ENCODE peak calls at places on chromosomes 12 and 14, in four cellular contexts. P is IMR-90; Y is hepatocyte; F is CD4-positive, CD25-positive, alpha-beta regulatory T cell. L is an unnamed sample.

GRCh38 chr12:55009171-55009570 is 10.6 kb upstream of the NEUROD4 start:
- DNase-seq in P (no peak), Y (no peak), F (no peak), L (no peak)

GRCh38 chr12:85740190-85740589 is 96.0 kb downstream of the RASSF9 start:
- DNase-seq in F (no peak), P (no peak), Y (no peak), L (no peak)

GRCh38 chr12:68240079-68240478 is 13.3 kb downstream of the IL22 start:
- DNase-seq in P (peak), Y (peak), F (no peak), L (no peak)

GRCh38 chr14:36604757-36605505 is 22.5 kb upstream of the NKX2-8 start:
- DNase-seq in P (peak), F (peak), Y (peak), L (peak)

GRCh38 chr12:95972832-95973465 is 23.2 kb downstream of the HAL start:
- DNase-seq in P (no peak), F (no peak), Y (peak), L (no peak)

GRCh38 chr12:53543539-53543938 is 36.3 kb upstream of the NPFF start:
- DNase-seq in F (peak), P (peak), Y (peak), L (no peak)

GRCh38 chr14:70045715-70046535 is 142.8 kb downstream of the SLC8A3 start:
- DNase-seq in P (peak), Y (peak), F (no peak), L (no peak)

GRCh38 chr14:74524076-74524812 is 30.7 kb downstream of the ISCA2 start:
- DNase-seq in P (peak), F (no peak), Y (no peak), L (no peak)

GRCh38 chr12:118357327-118358007 is 15.2 kb downstream of the TAOK3 start:
- DNase-seq in P (peak), Y (peak), F (peak), L (peak)

GRCh38 chr12:5154091-5154490 is 110.4 kb downstream of the KCNA5 start:
- DNase-seq in Y (no peak), F (no peak), P (no peak), L (no peak)

GRCh38 chr12:80293759-80294158 is 150.3 kb upstream of the PTPRQ start:
- DNase-seq in P (no peak), F (no peak), Y (no peak), L (no peak)

GRCh38 chr12:116444590-116444943 is 114.6 kb upstream of the MAP1LC3B2 start:
- DNase-seq in P (no peak), Y (no peak), F (no peak), L (no peak)

GRCh38 chr14:88960528-88960927 is 136.1 kb downstream of the TTC8 start:
- DNase-seq in P (no peak), F (no peak), Y (no peak), L (no peak)

GRCh38 chr12:64083285-64084210 is 138.5 kb downstream of the KICS2 start:
- DNase-seq in P (peak), Y (peak), F (no peak), L (no peak)

GRCh38 chr14:47710581-47710980 is 35.2 kb upstream of the MDGA2 start:
- DNase-seq in P (no peak), F (no peak), Y (no peak), L (no peak)

GRCh38 chr12:20985399-20985798 is 145.6 kb upstream of the SLCO1B1 start:
- DNase-seq in P (no peak), Y (no peak), F (no peak), L (no peak)

GRCh38 chr12:69630191-69630590 is 19.5 kb upstream of the LRRC10 start:
- DNase-seq in P (no peak), Y (no peak), F (no peak), L (no peak)

GRCh38 chr12:8145754-8146415 is 10.9 kb upstream of the ZNF705A start:
- DNase-seq in P (peak), Y (peak), F (no peak), L (no peak)
- H3K27ac ChIP-seq in P (peak), Y (no peak), F (no peak), L (no peak)

DNA sequence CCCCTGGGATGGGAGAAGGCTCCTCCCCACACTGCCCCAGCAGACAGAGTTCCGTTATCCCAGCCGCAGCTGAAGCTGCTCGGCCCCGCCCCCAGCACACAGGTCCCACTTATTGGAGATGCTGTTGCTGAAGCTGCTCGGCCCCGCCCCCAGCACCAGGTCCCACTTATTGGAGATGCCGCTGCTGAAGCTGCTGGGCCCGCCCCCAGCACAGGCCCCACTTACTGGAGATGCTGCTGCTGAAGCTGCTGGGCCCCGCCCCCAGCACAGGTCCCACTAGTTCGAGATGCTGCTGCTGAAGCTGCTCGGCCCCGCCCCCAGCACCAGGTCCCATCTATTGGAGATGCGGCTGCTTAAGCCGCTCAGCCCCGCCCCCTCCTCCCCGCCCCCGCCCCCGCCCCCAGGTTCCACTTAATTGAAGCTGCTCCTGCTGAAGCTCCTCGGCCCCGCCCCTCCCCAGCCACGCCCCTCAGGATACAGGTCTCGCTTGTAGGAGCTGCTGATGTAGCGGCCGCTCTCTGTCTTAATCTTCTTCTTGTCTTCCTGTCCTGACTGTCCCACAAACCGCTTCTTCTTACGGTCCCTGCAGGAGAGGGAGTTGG is 12.0 kb downstream of the CFAP73 start:
- DNase-seq in P (no peak), F (no peak), Y (no peak), L (no peak)
- H3K4me3 ChIP-seq in P (no peak), F (no peak), Y (no peak), L (no peak)

DNA sequence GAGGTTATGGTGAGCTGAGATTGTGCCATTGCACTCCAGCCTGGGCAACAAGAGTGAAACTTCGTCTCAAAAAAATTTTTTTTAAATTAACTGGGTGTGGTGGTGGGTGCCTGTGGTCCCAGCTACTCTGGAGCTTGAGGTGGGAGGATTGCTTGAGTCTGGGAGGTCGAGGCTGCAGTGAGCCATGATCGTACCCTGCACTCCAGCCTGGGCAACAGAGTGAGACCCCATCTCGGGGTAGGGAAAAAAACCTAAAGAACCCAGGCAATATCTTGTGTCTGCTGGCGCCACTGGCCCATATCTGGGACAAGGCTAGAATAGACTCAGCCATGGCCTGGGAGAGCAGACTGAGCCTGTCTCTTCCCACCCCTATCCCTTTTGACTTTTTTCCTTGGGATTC is 9.1 kb upstream of the GPRC5A start:
- DNase-seq in F (no peak), Y (no peak), P (no peak), L (no peak)
- H3K27ac ChIP-seq in F (no peak), Y (peak), P (peak), L (no peak)

GRCh38 chr14:22508150-22508457 is 80.9 kb downstream of the DAD1 start:
- DNase-seq in F (no peak), Y (no peak), P (no peak), L (no peak)

GRCh38 chr14:22509751-22510300 is 79.2 kb downstream of the DAD1 start:
- DNase-seq in P (no peak), F (no peak), Y (no peak), L (peak)

GRCh38 chr14:22509036-22509709 is 79.9 kb downstream of the DAD1 start:
- DNase-seq in F (no peak), P (no peak), Y (no peak), L (no peak)

GRCh38 chr14:22506778-22507351 is 82.2 kb downstream of the DAD1 start:
- DNase-seq in Y (no peak), F (peak), P (no peak), L (peak)

DNA sequence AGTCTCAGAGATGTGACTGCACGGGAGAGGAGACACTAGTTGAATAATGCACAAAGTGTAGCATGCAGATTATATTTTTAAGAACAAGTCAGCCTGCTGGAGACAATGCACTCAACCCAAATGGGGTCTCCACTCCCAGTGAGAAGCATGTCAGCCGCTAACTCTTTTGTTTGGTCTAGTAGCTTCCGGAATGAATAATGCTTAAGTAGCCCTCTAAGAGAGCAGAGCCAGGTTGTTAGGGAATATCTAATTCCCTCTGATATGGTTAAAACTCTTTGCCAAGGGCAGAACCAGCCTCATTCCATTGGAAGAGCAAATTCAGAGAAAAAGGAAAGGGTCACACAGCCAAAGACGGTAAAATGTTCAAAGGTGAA is 80.4 kb downstream of the DAD1 start:
- DNase-seq in F (no peak), P (no peak), Y (no peak), L (no peak)
- H3K4me3 ChIP-seq in F (peak), P (no peak), Y (no peak), L (peak)

DNA sequence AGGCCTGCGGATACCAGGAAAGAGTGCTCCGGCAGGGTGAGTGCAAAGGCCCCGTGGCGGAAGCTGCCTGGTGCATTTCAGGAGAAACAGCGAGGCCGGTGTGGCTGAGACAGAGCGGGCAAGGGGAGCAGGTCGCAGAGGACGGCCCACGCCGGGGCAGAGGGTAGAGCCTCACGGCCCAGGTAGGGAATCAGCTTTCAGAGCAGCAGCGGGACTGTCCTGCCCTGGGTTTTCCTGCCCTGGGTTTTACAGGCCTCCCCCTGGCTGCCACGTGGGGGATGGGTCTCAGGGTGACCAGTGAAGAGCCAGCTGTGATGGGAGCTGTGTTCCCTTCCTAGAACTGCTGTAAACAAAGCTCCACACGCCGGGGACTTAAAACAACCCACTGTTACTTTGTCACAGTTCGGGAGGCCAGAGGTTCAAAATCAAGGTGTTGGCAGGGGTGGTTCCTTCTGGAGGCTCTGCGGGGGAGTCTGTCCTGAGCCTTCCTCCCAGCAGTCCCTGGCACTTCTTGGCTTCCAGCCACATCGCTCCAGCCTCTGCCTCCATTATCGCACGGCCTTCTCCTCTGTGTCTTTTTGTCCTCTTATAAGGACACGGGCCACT is 10.4 kb downstream of the NCOR2 start:
- DNase-seq in P (no peak), F (no peak), Y (no peak), L (no peak)
- H3K27ac ChIP-seq in P (peak), F (no peak), Y (no peak), L (no peak)

GRCh38 chr14:99198746-99199145 is 73.3 kb downstream of the BCL11B start:
- DNase-seq in P (no peak), F (no peak), Y (no peak), L (no peak)
- H3K4me3 ChIP-seq in P (no peak), F (peak), Y (no peak), L (peak)

DNA sequence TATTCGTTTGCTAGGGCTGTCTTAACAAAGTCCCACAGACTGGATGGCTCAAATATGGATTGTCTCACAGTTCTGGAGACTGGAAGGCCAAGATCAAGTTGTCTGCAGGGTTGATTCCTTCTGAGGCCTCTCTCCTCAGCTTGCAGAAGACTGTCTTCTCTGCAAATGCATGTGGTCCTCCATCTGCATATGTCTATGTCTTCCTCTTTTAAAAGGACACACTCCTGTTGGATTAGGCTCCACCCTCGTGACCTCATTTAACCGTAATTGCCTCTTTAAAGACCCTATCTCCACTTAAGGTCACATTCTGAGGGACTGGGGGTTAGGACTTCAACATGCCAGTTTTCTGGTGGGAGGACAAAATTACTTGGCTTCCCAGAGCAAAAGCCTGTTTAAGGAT is 123.3 kb downstream of the SLC38A6 start:
- DNase-seq in P (no peak), F (no peak), Y (no peak), L (no peak)
- H3K27ac ChIP-seq in P (peak), F (no peak), Y (peak), L (no peak)

GRCh38 chr12:102479099-102479887 is 1.1 kb downstream of the IGF1 start:
- DNase-seq in P (no peak), Y (peak), F (no peak), L (no peak)

GRCh38 chr12:102478416-102479098 is 1.8 kb downstream of the IGF1 start:
- DNase-seq in F (peak), P (no peak), Y (peak), L (no peak)

GRCh38 chr12:102481705-102482104 is 1.3 kb upstream of the IGF1 start:
- DNase-seq in Y (no peak), F (no peak), P (no peak), L (no peak)

GRCh38 chr12:102479984-102480383 is 379 bp downstream of the IGF1 start:
- DNase-seq in P (no peak), F (no peak), Y (no peak), L (no peak)

GRCh38 chr12:102480401-102480800 is at the start of gene IGF1:
- DNase-seq in Y (peak), P (peak), F (no peak), L (no peak)
- H3K4me3 ChIP-seq in Y (peak), P (no peak), F (peak), L (no peak)

DNA sequence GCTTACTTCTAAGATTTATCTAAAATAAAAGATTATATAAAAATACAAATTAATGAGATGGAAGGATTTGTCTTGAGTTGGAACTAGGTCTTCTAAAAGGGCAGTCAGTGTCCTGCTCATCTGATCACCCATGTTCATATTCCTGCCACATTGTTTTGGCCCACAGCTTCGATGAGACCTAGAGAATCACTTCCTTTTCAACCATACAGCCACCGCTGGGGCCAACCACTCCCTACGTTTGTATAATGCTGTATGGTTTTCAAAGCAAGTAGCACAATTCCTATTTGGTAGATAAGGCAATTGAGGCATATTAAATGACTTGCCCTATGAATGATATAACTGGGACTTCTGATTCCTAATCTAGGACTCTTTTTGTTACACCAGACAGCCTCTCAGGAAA is 249.4 kb downstream of the ZFP36L1 start:
- DNase-seq in P (no peak), F (no peak), Y (no peak), L (no peak)
- H3K27ac ChIP-seq in P (peak), F (no peak), Y (peak), L (no peak)

DNA sequence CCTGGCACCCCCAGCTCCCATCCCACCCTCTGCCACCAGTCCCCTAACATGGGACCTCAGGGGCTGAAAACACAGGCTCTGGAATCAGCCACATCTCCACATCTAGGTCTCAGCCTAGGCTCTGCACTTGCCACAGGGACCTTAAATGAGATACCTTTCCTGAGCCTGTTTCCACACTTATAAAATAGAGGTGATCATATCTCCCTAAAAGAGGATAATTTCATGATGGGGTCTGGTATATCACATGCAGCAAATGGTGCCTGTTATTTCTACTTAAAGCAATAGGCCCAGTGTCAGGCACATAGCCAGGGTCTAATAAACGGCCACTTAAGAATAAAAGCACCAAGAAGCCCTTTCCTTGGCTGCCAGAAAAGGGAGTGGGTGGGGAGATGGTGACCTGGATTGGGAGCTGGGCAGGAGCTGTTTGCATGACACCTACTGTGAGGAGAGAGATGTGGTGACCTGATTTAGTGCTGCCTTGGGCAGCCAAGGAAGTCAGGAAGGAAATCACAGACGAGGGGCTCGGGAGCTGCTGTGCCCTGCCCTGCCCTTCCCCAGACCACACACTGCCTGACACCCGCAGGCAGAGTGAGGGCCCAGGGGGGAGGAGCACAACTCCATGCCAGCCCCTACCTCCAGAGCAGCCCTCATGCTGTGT is 71.2 kb downstream of the IRF2BPL start:
- DNase-seq in P (no peak), F (no peak), Y (no peak), L (no peak)
- H3K4me3 ChIP-seq in P (no peak), F (peak), Y (no peak), L (peak)